ENCODE peak calls at places on chromosomes 4 and X, in five cellular contexts. H is fibroblast of lung, F is mammary epithelial cell, W is hepatocyte, Z is endothelial cell of umbilical vein. E is an unnamed sample.
A peak's percentile ranks its signal among the peaks of the same experiment; 100 is the strongest.

GRCh38 chr4:8053688-8054449 is 104.7 kb downstream of the ABLIM2 start:
- DNase-seq in F (no peak), Z (no peak), H (no peak), W (no peak), E (no peak)

GRCh38 chrX:115960440-115961084 is 210.0 kb upstream of the AGTR2 start:
- DNase-seq in Z (no peak), F (peak; percentile 65), H (no peak), W (peak; percentile 46), E (no peak)

GRCh38 chr4:20195071-20195885 is 56.4 kb upstream of the SLIT2 start:
- DNase-seq in F (no peak), H (peak; percentile 72), Z (peak; percentile 7), W (no peak), E (no peak)

GRCh38 chrX:16712116-16712824 is at the start of gene CTPS2:
- DNase-seq in H (peak; percentile 53), F (peak; percentile 62), Z (peak; percentile 1), W (peak; percentile 89), E (peak; percentile 63)

GRCh38 chr4:164293776-164294175 is 460.2 kb upstream of the SMIM31 start:
- DNase-seq in F (no peak), Z (no peak), H (no peak), W (no peak), E (no peak)

GRCh38 chr4:94649381-94650128 is 108.2 kb upstream of the BMPR1B start:
- DNase-seq in W (no peak), F (no peak), Z (peak; percentile 76), H (no peak), E (no peak)

GRCh38 chrX:7083468-7084396 is 63.8 kb upstream of the STS start:
- DNase-seq in Z (peak; percentile 71), H (peak; percentile 99), F (peak; percentile 96), W (no peak), E (peak; percentile 51)

GRCh38 chr4:3864736-3865721 is 98.8 kb downstream of the ADRA2C start:
- DNase-seq in W (no peak), F (no peak), H (no peak), Z (no peak), E (no peak)

GRCh38 chr4:143410015-143410414 is 73.3 kb downstream of the GAB1 start:
- DNase-seq in H (no peak), F (no peak), W (no peak), Z (no peak), E (no peak)

GRCh38 chr4:137455647-137456321 is 76.5 kb downstream of the PCDH18 start:
- DNase-seq in Z (no peak), W (no peak), H (no peak), F (no peak), E (no peak)

GRCh38 chr4:102196221-102196620 is 149.1 kb downstream of the SLC39A8 start:
- DNase-seq in W (no peak), F (peak; percentile 37), H (peak; percentile 73), Z (peak; percentile 61), E (no peak)

GRCh38 chr4:54959656-54960055 is 165.7 kb downstream of the KDR start:
- DNase-seq in W (no peak), Z (no peak), F (no peak), H (peak; percentile 87), E (no peak)

GRCh38 chr4:336099-336892 is 1.3 kb upstream of the ZNF141 start:
- DNase-seq in W (peak; percentile 38), H (no peak), Z (no peak), F (no peak), E (no peak)

GRCh38 chr4:52560844-52561280 is 98.2 kb downstream of the USP46 start:
- DNase-seq in H (peak; percentile 84), Z (no peak), F (peak; percentile 89), W (no peak), E (no peak)

GRCh38 chr4:106502106-106502699 is 133.6 kb upstream of the GIMD1 start:
- DNase-seq in W (peak; percentile 79), F (peak; percentile 52), Z (peak; percentile 66), H (peak; percentile 54), E (peak; percentile 42)

GRCh38 chrX:53563324-53563723 is 123.2 kb downstream of the HUWE1 start:
- DNase-seq in F (no peak), W (no peak), Z (no peak), H (no peak), E (no peak)

GRCh38 chr4:185304541-185304940 is 91.2 kb downstream of the LRP2BP start:
- DNase-seq in F (no peak), Z (no peak), H (no peak), W (no peak), E (no peak)

GRCh38 chrX:31589503-31589902 is 517.7 kb upstream of the FTHL17 start:
- DNase-seq in Z (no peak), H (no peak), F (no peak), W (no peak), E (no peak)

GRCh38 chr4:73662709-73663546 is 42.7 kb upstream of the RASSF6 start:
- DNase-seq in H (peak; percentile 60), Z (peak; percentile 76), F (peak; percentile 64), W (peak; percentile 32), E (no peak)

GRCh38 chr4:104577405-104577804 is 82.7 kb upstream of the CXXC4 start:
- DNase-seq in Z (no peak), W (no peak), F (no peak), H (no peak), E (no peak)

GRCh38 chrX:138345801-138346200 is 365.7 kb downstream of the FGF13 start:
- DNase-seq in W (no peak), Z (no peak), H (no peak), F (no peak), E (no peak)

GRCh38 chr4:187065396-187065795 is 341.7 kb upstream of the FAT1 start:
- DNase-seq in F (no peak), H (no peak), W (no peak), Z (no peak), E (no peak)

GRCh38 chr4:120948382-120948781 is 25.9 kb upstream of the PRDM5 start:
- DNase-seq in H (no peak), W (no peak), F (peak; percentile 48), Z (no peak), E (peak; percentile 56)

GRCh38 chr4:47031011-47031678 is at the start of gene GABRB1:
- DNase-seq in F (peak; percentile 31), Z (peak; percentile 62), H (peak; percentile 50), W (peak; percentile 78), E (no peak)

GRCh38 chrX:13816899-13817298 is at the start of gene GPM6B:
- DNase-seq in F (no peak), H (no peak), W (no peak), Z (no peak), E (no peak)

DNA sequence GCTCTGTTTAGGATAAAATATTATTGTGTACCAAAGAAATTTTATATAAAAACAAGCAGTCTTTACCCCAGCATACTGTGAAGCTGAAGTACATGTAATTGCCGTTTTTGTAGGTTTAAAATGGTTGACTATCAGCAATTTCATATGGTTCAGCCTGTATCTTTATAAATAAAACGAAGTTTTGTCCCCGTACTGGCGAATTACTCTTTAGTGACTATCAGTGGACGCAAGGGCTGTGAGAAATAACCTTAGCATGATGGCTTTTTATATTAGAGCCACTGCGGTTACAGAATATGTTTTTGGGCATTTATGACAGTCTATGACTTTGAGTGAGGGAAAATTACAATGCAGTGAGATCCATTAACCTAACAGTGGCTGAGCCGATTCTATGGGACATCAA is 1.2 kb downstream of the GPM6B start:
- DNase-seq in Z (no peak), H (no peak), F (no peak), W (no peak), E (no peak)
- H3K4me3 ChIP-seq in Z (no peak overlapping the region), H (no peak overlapping the region), F (peak overlapping the region; percentile 48), W (no peak overlapping the region), E (no peak overlapping the region)

DNA sequence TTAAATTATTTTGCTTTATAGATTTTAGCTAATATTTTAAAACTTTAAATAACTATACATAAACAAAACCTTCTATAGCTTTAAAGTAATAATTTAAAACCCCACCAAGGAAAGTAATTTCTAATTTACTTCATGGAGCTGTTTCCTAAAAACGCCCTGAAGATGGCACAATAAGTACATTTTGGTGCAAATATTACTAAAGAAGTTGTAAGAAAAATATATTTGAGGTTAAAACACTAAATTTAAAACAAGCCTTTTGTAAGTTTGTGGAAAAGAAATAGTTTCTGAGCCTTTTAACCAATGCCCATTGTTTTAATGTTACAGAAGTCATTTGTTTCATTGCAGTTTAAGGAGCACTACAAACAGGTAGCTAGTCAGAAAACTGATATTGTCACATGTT is 137.4 kb upstream of the AGA start:
- DNase-seq in W (no peak), F (no peak), H (no peak), Z (no peak), E (no peak)
- TF ChIP-seq CTCF in W (peak; percentile 46), F (peak; percentile 26), H (peak; percentile 40), Z (no peak), E (no peak)

DNA sequence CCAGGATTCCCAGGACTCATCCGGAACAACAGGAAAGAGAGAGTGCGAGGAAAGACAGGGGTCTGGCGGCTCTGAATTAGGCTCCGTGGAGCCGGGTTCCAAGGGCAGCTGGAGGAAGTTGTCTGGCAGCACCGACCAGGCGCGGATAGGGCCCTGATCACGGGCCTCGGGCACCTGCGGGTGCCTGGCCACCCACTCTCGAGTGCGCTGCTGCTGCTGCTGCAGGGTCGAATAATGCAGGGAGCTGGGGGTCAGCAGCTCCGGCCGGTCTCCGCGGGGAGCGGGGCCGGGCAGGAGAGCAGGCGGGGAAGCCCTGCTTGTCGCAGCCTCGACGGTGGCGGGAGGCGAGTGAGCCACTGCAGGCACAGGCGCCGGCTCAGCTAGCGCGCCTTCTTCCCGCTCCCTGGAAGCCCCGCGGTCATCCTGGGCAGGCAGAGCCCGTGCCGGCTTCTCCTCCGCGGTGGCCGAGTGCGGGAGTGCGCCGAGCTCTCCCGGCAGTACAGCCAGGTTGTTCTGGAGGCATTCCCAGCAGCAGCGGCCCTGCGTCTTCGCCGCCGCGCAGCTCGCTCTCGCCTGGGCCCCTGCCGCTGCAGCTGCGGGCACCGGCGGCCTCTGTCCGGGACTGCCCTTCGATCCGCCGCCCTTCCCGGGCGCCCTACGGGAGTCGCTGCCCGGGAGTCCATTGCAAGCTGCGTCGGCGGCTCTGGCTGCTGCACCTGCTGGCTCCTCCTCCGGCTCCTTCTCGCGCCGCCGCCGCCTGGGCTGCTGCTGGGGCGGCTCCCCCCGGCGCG is 1.0 kb downstream of the SOWAHB start:
- DNase-seq in W (peak; percentile 80), H (peak; percentile 41), Z (peak; percentile 35), F (peak; percentile 48), E (no peak)
- TF ChIP-seq EZH2 in W (no peak), H (peak; percentile 77), Z (peak; percentile 75), F (no peak), E (no peak)

GRCh38 chr4:5801696-5802095 is 90.7 kb downstream of the EVC start:
- DNase-seq in F (no peak), Z (no peak), W (no peak), H (no peak), E (no peak)

GRCh38 chr4:5799406-5799805 is 88.4 kb downstream of the EVC start:
- DNase-seq in F (no peak), Z (no peak), W (no peak), H (no peak), E (no peak)

GRCh38 chr4:5798447-5798846 is 87.4 kb downstream of the EVC start:
- DNase-seq in H (no peak), F (no peak), Z (no peak), W (no peak), E (no peak)

GRCh38 chr4:5798946-5799345 is 87.9 kb downstream of the EVC start:
- DNase-seq in W (no peak), Z (no peak), F (no peak), H (no peak), E (no peak)

DNA sequence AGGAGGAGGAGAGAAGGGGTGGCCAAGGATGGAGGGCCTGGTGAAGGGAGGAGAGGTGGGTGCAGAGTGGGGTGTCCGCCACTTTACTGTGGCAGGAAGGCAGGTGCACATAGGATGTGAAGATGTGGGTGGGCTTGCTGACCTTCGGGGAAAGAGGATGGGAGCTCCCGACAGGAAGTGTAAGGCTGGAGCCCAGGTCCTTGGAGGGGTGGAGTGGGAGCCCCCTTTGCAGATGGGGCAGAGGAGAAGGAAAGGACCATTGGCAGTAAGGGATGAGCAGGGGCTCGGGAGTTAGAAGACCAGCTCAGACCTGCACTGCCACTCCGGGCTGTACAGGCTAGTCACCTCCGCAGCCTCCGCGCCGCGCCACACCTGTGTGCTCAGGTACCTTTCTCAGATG is 89.5 kb downstream of the EVC start:
- DNase-seq in Z (no peak), F (no peak), W (no peak), H (no peak), E (no peak)
- H3K4me3 ChIP-seq in Z (no peak overlapping the region), F (no peak overlapping the region), W (no peak overlapping the region), H (no peak overlapping the region), E (no peak overlapping the region)

E was measured in PC-9.